ENCODE peak calls at places on chromosomes 5 and 9, in six cellular contexts. A, M, D, Y, O and J are unnamed samples.

GRCh38 chr5:107672212-107673105 is 1.7 kb upstream of the EFNA5 start:
- DNase-seq in O (no peak), Y (peak), M (peak), A (peak), D (peak), J (peak)

GRCh38 chr5:61277190-61277589 is 54.9 kb upstream of the ZSWIM6 start:
- DNase-seq in D (no peak), M (no peak), A (no peak), Y (peak), O (no peak), J (peak)

GRCh38 chr9:104618104-104618503 is at the start of gene OR13C9:
- DNase-seq in A (no peak), M (no peak), Y (no peak), D (no peak), O (no peak), J (no peak)

GRCh38 chr9:81575976-81576375 is 113.4 kb downstream of the TLE1 start:
- DNase-seq in Y (peak), O (no peak), A (no peak), D (peak), M (no peak), J (no peak)

GRCh38 chr5:135214897-135215616 is 181.0 kb upstream of the PITX1 start:
- DNase-seq in A (no peak), M (no peak), D (peak), O (peak), Y (peak), J (no peak)

GRCh38 chr5:33474931-33475499 is 34.2 kb downstream of the TARS1 start:
- DNase-seq in A (no peak), D (no peak), O (no peak), M (no peak), Y (no peak), J (no peak)

GRCh38 chr5:175825906-175826305 is 45.5 kb upstream of the CPLX2 start:
- DNase-seq in O (no peak), D (no peak), M (no peak), Y (no peak), A (no peak), J (no peak)

GRCh38 chr9:91681461-91682305 is 258.1 kb upstream of the NFIL3 start:
- DNase-seq in D (peak), M (peak), O (peak), Y (peak), A (peak), J (peak)

GRCh38 chr5:17304282-17304681 is 86.9 kb downstream of the BASP1 start:
- DNase-seq in O (no peak), M (no peak), D (no peak), Y (peak), A (no peak), J (no peak)

GRCh38 chr5:171762841-171763408 is 22.7 kb upstream of the SMIM23 start:
- DNase-seq in A (no peak), M (no peak), Y (no peak), D (no peak), O (no peak), J (no peak)

GRCh38 chr5:30749971-30750370 is 443.5 kb upstream of the CDH6 start:
- DNase-seq in M (no peak), D (peak), Y (peak), O (no peak), A (no peak), J (no peak)

GRCh38 chr5:31984691-31985090 is 189.4 kb downstream of the GOLPH3 start:
- DNase-seq in M (no peak), D (no peak), A (no peak), O (no peak), Y (no peak), J (no peak)

GRCh38 chr5:15442183-15442550 is 57.8 kb upstream of the FBXL7 start:
- DNase-seq in A (no peak), Y (no peak), D (no peak), M (no peak), O (no peak), J (no peak)

GRCh38 chr5:170278611-170279500 is 18.7 kb downstream of the LCP2 start:
- DNase-seq in A (peak), D (no peak), M (no peak), O (no peak), Y (no peak), J (peak)

GRCh38 chr9:69044226-69045219 is 9.0 kb downstream of the FXN start:
- DNase-seq in D (no peak), Y (peak), M (no peak), O (no peak), A (no peak), J (no peak)

GRCh38 chr5:143244000-143244736 is 159.3 kb downstream of the NR3C1 start:
- DNase-seq in O (no peak), Y (peak), A (peak), D (peak), M (peak), J (no peak)

GRCh38 chr5:169873642-169874041 is 106.7 kb downstream of the INSYN2B start:
- DNase-seq in O (peak), D (no peak), M (peak), Y (peak), A (peak), J (no peak)

GRCh38 chr5:33311893-33312292 is 128.9 kb upstream of the TARS1 start:
- DNase-seq in Y (peak), O (no peak), D (peak), M (peak), A (no peak), J (no peak)

GRCh38 chr5:169164481-169164925 is 136.4 kb downstream of the SLIT3 start:
- DNase-seq in M (no peak), A (peak), D (peak), O (no peak), Y (no peak), J (no peak)

GRCh38 chr5:67095346-67095871 is 101.2 kb downstream of the CD180 start:
- DNase-seq in O (no peak), A (peak), D (no peak), M (no peak), Y (peak), J (no peak)

GRCh38 chr5:31187591-31187990 is 5.9 kb upstream of the CDH6 start:
- DNase-seq in A (no peak), O (no peak), Y (no peak), D (no peak), M (no peak), J (no peak)

GRCh38 chr9:120109242-120109641 is 470.7 kb downstream of the CDK5RAP2 start:
- DNase-seq in O (no peak), A (no peak), Y (no peak), D (no peak), M (no peak), J (peak)

GRCh38 chr5:132270345-132270685 is 12.8 kb downstream of the PDLIM4 start:
- DNase-seq in M (no peak), Y (no peak), O (no peak), A (no peak), D (no peak), J (no peak)

GRCh38 chr9:86926130-86926529 is 21.2 kb downstream of the GAS1 start:
- DNase-seq in O (no peak), M (no peak), A (no peak), Y (peak), D (no peak), J (no peak)

GRCh38 chr9:31103836-31104235 is 1280.6 kb upstream of the ACO1 start:
- DNase-seq in D (peak), M (peak), A (no peak), O (no peak), Y (no peak), J (no peak)

GRCh38 chr5:168342151-168342825 is 50.8 kb downstream of the WWC1 start:
- DNase-seq in Y (peak), A (no peak), O (no peak), D (no peak), M (no peak), J (no peak)

GRCh38 chr5:17819786-17820185 is 185.5 kb downstream of the TAF11L14 start:
- DNase-seq in O (no peak), Y (peak), D (peak), A (no peak), M (no peak), J (no peak)

GRCh38 chr5:1251678-1252580 is 26.7 kb downstream of the SLC6A18 start:
- DNase-seq in Y (no peak), M (no peak), O (no peak), D (no peak), A (no peak), J (no peak)

GRCh38 chr5:14526493-14526892 is 55.1 kb upstream of the OTULINL start:
- DNase-seq in O (no peak), A (no peak), D (no peak), Y (no peak), M (no peak), J (no peak)

GRCh38 chr9:128422783-128423150 is 2.1 kb downstream of the CERCAM start:
- DNase-seq in M (no peak), O (no peak), Y (no peak), D (no peak), A (no peak), J (no peak)

GRCh38 chr9:130287736-130288135 is 22.2 kb downstream of the HMCN2 start:
- DNase-seq in M (no peak), O (no peak), Y (no peak), D (no peak), A (no peak), J (no peak)

DNA sequence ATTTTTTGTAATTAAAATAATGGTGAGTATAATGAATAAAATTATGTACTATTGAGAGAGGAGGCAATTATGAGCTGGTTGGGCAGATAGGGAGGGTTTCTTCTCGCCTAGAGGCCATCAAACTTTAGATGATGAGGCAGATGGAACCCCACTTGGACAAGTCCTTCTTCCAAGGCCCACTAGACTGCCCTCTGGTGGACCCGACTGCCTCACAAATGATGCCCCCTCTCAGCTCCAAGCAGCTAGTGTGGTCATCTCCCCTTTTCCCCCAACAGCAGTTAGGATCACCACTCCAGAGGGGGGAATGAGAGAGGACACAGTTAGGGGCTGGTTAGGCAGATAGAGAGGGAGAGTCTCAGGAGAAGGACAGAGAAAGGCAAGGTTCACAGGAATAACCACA is 348.0 kb upstream of the CDH18 start:
- DNase-seq in D (no peak), Y (no peak), A (no peak), O (no peak), M (no peak), J (no peak)
- TF ChIP-seq CTCF in D (no peak), Y (no peak), A (no peak), O (no peak), M (no peak), J (no peak)

GRCh38 chr5:10671041-10672008 is 89.7 kb downstream of the DAP start:
- DNase-seq in O (peak), A (no peak), D (no peak), Y (no peak), M (no peak), J (no peak)
- H3K4me3 ChIP-seq in O (no peak), A (no peak), D (no peak), Y (no peak), M (no peak), J (no peak)

GRCh38 chr9:36141288-36141687 is 4.8 kb downstream of the GLIPR2 start:
- DNase-seq in A (no peak), Y (peak), M (no peak), O (no peak), D (peak), J (no peak)
- TF ChIP-seq CTCF in A (no peak), Y (peak), M (peak), O (no peak), D (peak), J (no peak)

DNA sequence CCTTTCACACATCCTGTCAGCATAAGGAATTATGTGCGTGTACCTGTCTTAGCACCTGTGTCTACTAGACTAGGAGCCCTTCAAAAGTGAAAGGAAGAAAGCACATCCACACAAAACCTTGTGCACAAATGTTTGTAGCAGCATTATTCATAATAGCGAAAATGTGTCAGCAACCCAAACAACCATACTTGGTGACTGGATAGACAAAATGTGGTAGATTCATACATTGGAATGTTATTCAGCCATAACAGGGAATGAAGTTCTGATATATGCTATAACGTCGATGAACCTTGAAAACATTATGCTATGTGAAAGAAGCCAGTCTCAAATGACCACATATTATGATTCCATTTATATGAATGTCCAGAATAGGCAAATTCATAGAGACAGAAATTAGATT is 57.8 kb upstream of the LARP1 start:
- DNase-seq in O (no peak), M (no peak), A (no peak), D (peak), Y (peak), J (no peak)
- H3K4me3 ChIP-seq in O (no peak), M (no peak), A (no peak), D (no peak), Y (no peak), J (no peak)

GRCh38 chr9:135501261-135502167 is 1.0 kb downstream of the MRPS2 start:
- DNase-seq in A (no peak), O (no peak), D (no peak), M (no peak), Y (no peak), J (no peak)

GRCh38 chr9:135500071-135500524 is 384 bp upstream of the MRPS2 start:
- DNase-seq in M (no peak), Y (peak), O (no peak), A (no peak), D (no peak), J (no peak)

GRCh38 chr9:135499326-135500070 is 984 bp upstream of the MRPS2 start:
- DNase-seq in Y (peak), D (peak), O (peak), M (peak), A (peak), J (peak)

GRCh38 chr9:135502168-135502872 is 1.8 kb downstream of the MRPS2 start:
- DNase-seq in Y (no peak), A (no peak), O (no peak), D (no peak), M (no peak), J (no peak)

GRCh38 chr9:135500525-135501260 is at the start of gene MRPS2:
- DNase-seq in A (peak), Y (peak), O (peak), M (peak), D (peak), J (peak)
- TF ChIP-seq CTCF in A (peak), Y (peak), O (peak), M (peak), D (peak), J (peak)

GRCh38 chr9:8856686-8857329 is 1057.2 kb upstream of the DMAC1 start:
- DNase-seq in Y (no peak), D (no peak), M (no peak), A (no peak), O (no peak), J (no peak)
- H3K4me3 ChIP-seq in Y (peak), D (peak), M (peak), A (peak), O (no peak), J (no peak)

GRCh38 chr5:149581192-149581861 is at the start of gene ARHGEF37:
- DNase-seq in M (no peak), D (peak), O (no peak), A (peak), Y (no peak), J (peak)
- TF ChIP-seq CTCF in M (no peak), D (no peak), O (no peak), A (no peak), Y (no peak), J (no peak)

GRCh38 chr5:147904110-147904509 is 2.2 kb downstream of the C5orf46 start:
- DNase-seq in O (no peak), M (no peak), A (no peak), Y (no peak), D (peak), J (no peak)
- H3K4me3 ChIP-seq in O (no peak), M (no peak), A (no peak), Y (no peak), D (no peak), J (no peak)

DNA sequence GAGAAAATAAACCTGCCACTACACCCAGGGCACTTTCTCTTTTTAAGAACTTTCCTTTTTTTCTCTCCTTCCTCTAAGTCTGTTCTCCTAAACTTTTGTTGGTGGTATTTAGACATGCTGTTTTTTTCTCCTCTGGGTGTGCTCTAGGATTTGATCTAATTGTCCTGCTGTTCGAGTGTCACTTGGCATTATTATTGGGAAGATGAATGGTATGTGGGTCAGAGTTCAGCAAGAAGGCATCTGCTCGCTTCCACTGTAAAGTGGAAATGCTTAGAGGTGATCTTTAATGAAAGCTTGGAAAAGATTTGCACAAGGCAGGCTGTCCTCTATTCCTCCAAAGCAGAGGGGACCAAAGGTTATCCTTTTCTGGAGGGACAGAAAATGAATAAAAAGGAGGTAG is 1.3 kb upstream of the PLPPR1 start:
- DNase-seq in A (no peak), Y (no peak), D (no peak), O (no peak), M (no peak), J (no peak)
- TF ChIP-seq CTCF in A (no peak), Y (no peak), D (no peak), O (no peak), M (no peak), J (no peak)

GRCh38 chr9:4126184-4126865 is 173.5 kb downstream of the GLIS3 start:
- DNase-seq in A (no peak), Y (peak), O (no peak), D (peak), M (peak), J (no peak)
- H3K4me3 ChIP-seq in A (no peak), Y (no peak), O (no peak), D (no peak), M (no peak), J (no peak)